ENCODE peak calls at places on chromosome 5, in eight cellular contexts. U is heart right ventricle; M is cardiac muscle cell; E is MCF 10A; X is glutamatergic neuron; O is NCI-H1092; V is activated CD8-positive, alpha-beta memory T cell treated with anti-CD3 and anti-CD28 coated beads for 1 hour; Y is neuronal stem cell. W is an unnamed sample.

GRCh38 chr5:82004511-82004910 is 32.7 kb downstream of the ATG10 start:
- DNase-seq in V (no peak), X (no peak), E (peak; percentile 23), U (no peak), O (no peak), M (no peak), Y (no peak), W (no peak)

GRCh38 chr5:137995077-137995746 is 37.7 kb downstream of the FAM13B start:
- DNase-seq in U (no peak), M (peak; percentile 1), Y (no peak), O (no peak), V (no peak), E (peak; percentile 56), X (no peak), W (no peak)

GRCh38 chr5:16733597-16733996 is 116.8 kb upstream of the RETREG1 start:
- DNase-seq in M (peak; percentile 40), E (no peak), Y (no peak), O (peak; percentile 44), U (no peak), X (peak; percentile 60), V (no peak), W (no peak)

GRCh38 chr5:10556331-10556807 is 7.5 kb upstream of the ANKRD33B start:
- DNase-seq in E (peak; percentile 84), V (no peak), U (no peak), Y (no peak), X (no peak), O (no peak), M (no peak), W (peak; percentile 73)

GRCh38 chr5:148978370-148979103 is 84.3 kb downstream of the SH3TC2 start:
- DNase-seq in Y (no peak), X (no peak), V (no peak), U (no peak), O (no peak), E (peak; percentile 85), M (no peak), W (peak; percentile 87)

GRCh38 chr5:168874713-168875380 is 295.7 kb upstream of the PANK3 start:
- DNase-seq in U (no peak), M (no peak), X (no peak), O (no peak), Y (no peak), E (peak; percentile 26), V (no peak), W (no peak)

GRCh38 chr5:177185993-177186392 is 52.4 kb downstream of the NSD1 start:
- DNase-seq in E (no peak), U (no peak), X (no peak), Y (no peak), V (no peak), O (no peak), M (no peak), W (no peak)

GRCh38 chr5:1722877-1723276 is 76.8 kb downstream of the MRPL36 start:
- DNase-seq in U (no peak), E (no peak), Y (no peak), M (no peak), V (no peak), X (no peak), O (no peak), W (no peak)

GRCh38 chr5:73189816-73190451 is 16.9 kb downstream of the TMEM174 start:
- DNase-seq in M (no peak), U (no peak), E (peak; percentile 18), Y (no peak), V (no peak), O (no peak), X (peak; percentile 76), W (peak; percentile 19)

GRCh38 chr5:25892251-25892650 is 1146.1 kb downstream of the CDH9 start:
- DNase-seq in U (no peak), O (no peak), M (no peak), Y (no peak), V (no peak), E (peak; percentile 8), X (no peak), W (peak; percentile 19)

GRCh38 chr5:181205735-181206401 is 872 bp upstream of the TRIM7 start:
- DNase-seq in X (no peak), Y (no peak), E (no peak), V (no peak), O (no peak), M (peak; percentile 39), U (no peak), W (peak; percentile 17)

GRCh38 chr5:98349251-98349989 is 424.0 kb upstream of the RGMB start:
- DNase-seq in X (no peak), O (no peak), E (no peak), U (no peak), Y (no peak), V (no peak), M (no peak), W (no peak)

GRCh38 chr5:143085319-143085917 is 315.2 kb downstream of the ARHGAP26 start:
- DNase-seq in E (no peak), O (peak; percentile 59), M (no peak), X (no peak), Y (no peak), U (peak; percentile 53), V (no peak), W (no peak)

GRCh38 chr5:172173771-172174170 is 14.3 kb downstream of the STK10 start:
- DNase-seq in V (no peak), U (no peak), Y (no peak), E (peak; percentile 80), O (no peak), M (no peak), X (no peak), W (peak; percentile 48)

GRCh38 chr5:168672016-168672415 is 92.8 kb upstream of the PANK3 start:
- DNase-seq in X (no peak), E (no peak), M (no peak), O (no peak), U (no peak), Y (no peak), V (no peak), W (no peak)

GRCh38 chr5:138463335-138464017 is 1.8 kb upstream of the EGR1 start:
- DNase-seq in U (no peak), E (no peak), X (peak; percentile 49), V (no peak), O (no peak), Y (no peak), M (no peak), W (no peak)

GRCh38 chr5:90289837-90290236 is 119.7 kb downstream of the CETN3 start:
- DNase-seq in O (no peak), E (no peak), Y (no peak), M (peak; percentile 22), V (no peak), X (no peak), U (no peak), W (no peak)

GRCh38 chr5:146213210-146213838 is 9.9 kb downstream of the RBM27 start:
- DNase-seq in X (no peak), V (no peak), E (peak; percentile 81), U (no peak), M (peak; percentile 33), Y (no peak), O (peak; percentile 24), W (peak; percentile 24)

GRCh38 chr5:77957-78804 is 13.8 kb upstream of the PLEKHG4B start:
- DNase-seq in E (peak; percentile 69), U (peak; percentile 31), M (peak; percentile 66), X (peak; percentile 33), Y (peak; percentile 76), V (no peak), O (peak; percentile 50), W (peak; percentile 49)

GRCh38 chr5:179768326-179769085 is 25.3 kb upstream of the LTC4S start:
- DNase-seq in X (no peak), O (no peak), U (no peak), E (no peak), V (no peak), M (peak; percentile 75), Y (no peak), W (no peak)

GRCh38 chr5:22372826-22373660 is 480.1 kb downstream of the CDH12 start:
- DNase-seq in U (no peak), E (no peak), M (no peak), V (no peak), X (no peak), O (no peak), Y (no peak), W (no peak)